ENCODE peak calls at places on chromosome 19, in eight cellular contexts. T, Z, N, J, I, B, Q and K are unnamed samples.

GRCh38 chr19:39167461-39168257 is 29.1 kb upstream of the NCCRP1 start:
- DNase-seq in T (no peak), Z (no peak), N (no peak), J (no peak), I (no peak), B (no peak), Q (no peak), K (no peak)

GRCh38 chr19:14412436-14413071 is 6.6 kb downstream of the DDX39A start:
- DNase-seq in T (no peak), Z (no peak), N (no peak), J (no peak), I (no peak), B (no peak), Q (no peak), K (no peak)

GRCh38 chr19:1206733-1207301 is 1.2 kb downstream of the STK11 start:
- DNase-seq in T (peak; percentile 26), Z (no peak), N (no peak), J (peak; percentile 29), I (no peak), B (no peak), Q (no peak), K (peak; percentile 47)

GRCh38 chr19:39144487-39145071 is 19.0 kb downstream of the PAK4 start:
- DNase-seq in T (peak; percentile 57), Z (peak; percentile 22), N (peak; percentile 90), J (no peak), I (no peak), B (no peak), Q (peak; percentile 20), K (peak; percentile 97)

GRCh38 chr19:45506246-45506990 is 861 bp upstream of the VASP start:
- DNase-seq in T (peak; percentile 86), Z (peak; percentile 88), N (peak; percentile 88), J (peak; percentile 99), I (peak; percentile 92), B (peak; percentile 76), Q (peak; percentile 91), K (peak; percentile 95)

GRCh38 chr19:35224681-35225604 is 3.6 kb downstream of the FAM187B start:
- DNase-seq in T (no peak), Z (no peak), N (no peak), J (no peak), I (no peak), B (no peak), Q (no peak), K (no peak)

GRCh38 chr19:45515081-45515624 is 7.9 kb downstream of the VASP start:
- DNase-seq in T (no peak), Z (no peak), N (no peak), J (no peak), I (no peak), B (no peak), Q (no peak), K (no peak)

GRCh38 chr19:16447015-16447384 is 24.8 kb downstream of the EPS15L1 start:
- DNase-seq in T (peak; percentile 94), Z (peak; percentile 91), N (no peak), J (no peak), I (peak; percentile 89), B (no peak), Q (no peak), K (no peak)

GRCh38 chr19:3118232-3119070 is 17.4 kb upstream of the GNA15 start:
- DNase-seq in T (no peak), Z (no peak), N (no peak), J (no peak), I (no peak), B (no peak), Q (no peak), K (no peak)

GRCh38 chr19:1264801-1265610 is 4.1 kb upstream of the CIRBP start:
- DNase-seq in T (peak; percentile 84), Z (peak; percentile 88), N (peak; percentile 68), J (no peak), I (peak; percentile 77), B (peak; percentile 95), Q (no peak), K (peak; percentile 81)

GRCh38 chr19:15501596-15501995 is 6.7 kb upstream of the CYP4F22 start:
- DNase-seq in T (no peak), Z (no peak), N (no peak), J (no peak), I (no peak), B (no peak), Q (no peak), K (no peak)

GRCh38 chr19:53879145-53880037 is 2.6 kb upstream of the PRKCG start:
- DNase-seq in T (peak; percentile 89), Z (peak; percentile 83), N (peak; percentile 91), J (peak; percentile 77), I (peak; percentile 76), B (peak; percentile 95), Q (peak; percentile 99), K (peak; percentile 90)

GRCh38 chr19:33296473-33297060 is 5.8 kb downstream of the CEBPA start:
- DNase-seq in T (no peak), Z (no peak), N (no peak), J (no peak), I (no peak), B (no peak), Q (no peak), K (no peak)

GRCh38 chr19:56341948-56342347 is 27.3 kb upstream of the ZSCAN5A start:
- DNase-seq in T (no peak), Z (no peak), N (no peak), J (no peak), I (no peak), B (no peak), Q (no peak), K (no peak)

GRCh38 chr19:55373993-55374757 is 2.5 kb upstream of the TMEM190 start:
- DNase-seq in T (peak; percentile 43), Z (peak; percentile 74), N (no peak), J (no peak), I (no peak), B (peak; percentile 88), Q (no peak), K (no peak)

GRCh38 chr19:39539165-39539518 is 819 bp downstream of the EID2 start:
- DNase-seq in T (peak; percentile 53), Z (peak; percentile 54), N (peak; percentile 61), J (no peak), I (no peak), B (peak; percentile 56), Q (no peak), K (no peak)

GRCh38 chr19:51297406-51297805 is 14.0 kb upstream of the IGLON5 start:
- DNase-seq in T (no peak), Z (no peak), N (no peak), J (no peak), I (no peak), B (no peak), Q (no peak), K (no peak)

GRCh38 chr19:55355213-55355821 is 798 bp upstream of the COX6B2 start:
- DNase-seq in T (no peak), Z (no peak), N (no peak), J (no peak), I (no peak), B (no peak), Q (no peak), K (no peak)

GRCh38 chr19:34480971-34481821 is at the start of gene WTIP:
- DNase-seq in T (peak; percentile 87), Z (peak; percentile 88), N (peak; percentile 82), J (no peak), I (peak; percentile 18), B (peak; percentile 77), Q (peak; percentile 75), K (peak; percentile 92)

GRCh38 chr19:5961969-5962945 is 15.7 kb downstream of the RANBP3 start:
- DNase-seq in T (no peak), Z (peak; percentile 66), N (peak; percentile 93), J (peak; percentile 77), I (peak; percentile 23), B (no peak), Q (no peak), K (peak; percentile 79)

GRCh38 chr19:7376151-7376852 is 27.6 kb downstream of the ARHGEF18 start:
- DNase-seq in T (no peak), Z (no peak), N (no peak), J (no peak), I (no peak), B (no peak), Q (no peak), K (no peak)

GRCh38 chr19:1665565-1666047 is 13.2 kb upstream of the TCF3 start:
- DNase-seq in T (no peak), Z (no peak), N (no peak), J (no peak), I (no peak), B (no peak), Q (no peak), K (no peak)

GRCh38 chr19:14015454-14016035 is 9.4 kb upstream of the RFX1 start:
- DNase-seq in T (no peak), Z (no peak), N (no peak), J (no peak), I (no peak), B (no peak), Q (no peak), K (no peak)

GRCh38 chr19:16604615-16605014 is 23.4 kb downstream of the MED26 start:
- DNase-seq in T (no peak), Z (no peak), N (no peak), J (no peak), I (no peak), B (no peak), Q (no peak), K (no peak)